ENCODE peak calls at places on chromosomes 1 and 21, in four cellular contexts. P, T, K and M are unnamed samples. For H3K4me1, the result is how much of the 10 kb centered on the place peaks cover.

GRCh38 chr1:208036177-208036808 is 125.4 kb upstream of the CD34 start:
- DNase-seq in P (peak), T (peak), K (peak), M (no peak)

GRCh38 chr1:237562247-237562823 is 328.4 kb downstream of the ZP4 start:
- DNase-seq in P (peak), T (no peak), K (peak), M (peak)

GRCh38 chr1:153364181-153364580 is 6.5 kb downstream of the S100A9 start:
- DNase-seq in P (no peak), T (no peak), K (no peak), M (no peak)

GRCh38 chr1:3553166-3553939 is 58.0 kb downstream of the MEGF6 start:
- DNase-seq in P (no peak), T (no peak), K (no peak), M (no peak)

GRCh38 chr21:27365394-27365793 is 398.5 kb upstream of the ADAMTS5 start:
- DNase-seq in P (no peak), T (no peak), K (no peak), M (no peak)

GRCh38 chr1:90045853-90046563 is 51.1 kb downstream of the ZNF326 start:
- DNase-seq in P (peak), T (peak), K (peak), M (peak)

GRCh38 chr21:36171327-36171726 is 14.7 kb downstream of the DOP1B start:
- DNase-seq in P (no peak), T (no peak), K (no peak), M (no peak)

GRCh38 chr1:172167801-172168596 is 252.5 kb upstream of the C1orf105 start:
- DNase-seq in P (no peak), T (no peak), K (no peak), M (no peak)

GRCh38 chr1:47786301-47786700 is 210.9 kb downstream of the TRABD2B start:
- DNase-seq in P (no peak), T (no peak), K (no peak), M (no peak)

GRCh38 chr1:147808025-147808424 is 47.6 kb upstream of the GJA5 start:
- DNase-seq in P (peak), T (no peak), K (no peak), M (no peak)

GRCh38 chr1:26541816-26542711 is 12.5 kb downstream of the RPS6KA1 start:
- DNase-seq in P (peak), T (no peak), K (peak), M (no peak)

GRCh38 chr1:31726715-31727114 is 22.9 kb upstream of the COL16A1 start:
- DNase-seq in P (no peak), T (no peak), K (no peak), M (no peak)

GRCh38 chr1:53153752-53154151 is 11.3 kb upstream of the SLC1A7 start:
- DNase-seq in P (no peak), T (no peak), K (no peak), M (no peak)

GRCh38 chr1:83901547-83902155 is 97.3 kb downstream of the TTLL7 start:
- DNase-seq in P (peak), T (no peak), K (peak), M (peak)

GRCh38 chr1:36349839-36350238 is 26.4 kb upstream of the EVA1B start:
- DNase-seq in P (no peak), T (no peak), K (no peak), M (no peak)

GRCh38 chr1:34929853-34930701 is 627 bp upstream of the DLGAP3 start:
- DNase-seq in P (no peak), T (no peak), K (no peak), M (no peak)

GRCh38 chr1:1352784-1353388 is 3.7 kb upstream of the DVL1 start:
- DNase-seq in P (no peak), T (no peak), K (no peak), M (no peak)

GRCh38 chr1:246703581-246703980 is 20.6 kb upstream of the SCCPDH start:
- DNase-seq in P (no peak), T (no peak), K (no peak), M (no peak)

GRCh38 chr21:34649400-34649799 is 19.4 kb upstream of the CLIC6 start:
- DNase-seq in P (no peak), T (no peak), K (no peak), M (no peak)

GRCh38 chr1:58477390-58477789 is 69.1 kb downstream of the OMA1 start:
- DNase-seq in P (no peak), T (no peak), K (no peak), M (no peak)

GRCh38 chr1:48611841-48612240 is 139.8 kb upstream of the SPATA6 start:
- DNase-seq in P (no peak), T (no peak), K (no peak), M (no peak)

GRCh38 chr1:156508205-156508954 is 7.8 kb upstream of the MEF2D start:
- DNase-seq in P (no peak), T (no peak), K (peak), M (no peak)

GRCh38 chr21:34824314-34824713 is 155.5 kb downstream of the CLIC6 start:
- DNase-seq in P (no peak), T (no peak), K (no peak), M (no peak)

GRCh38 chr1:28668956-28669719 is 554 bp downstream of the GMEB1 start:
- DNase-seq in P (peak), T (peak), K (peak), M (no peak)

GRCh38 chr21:44392916-44393315 is 39.5 kb downstream of the TRPM2 start:
- DNase-seq in P (no peak), T (no peak), K (no peak), M (no peak)

DNA sequence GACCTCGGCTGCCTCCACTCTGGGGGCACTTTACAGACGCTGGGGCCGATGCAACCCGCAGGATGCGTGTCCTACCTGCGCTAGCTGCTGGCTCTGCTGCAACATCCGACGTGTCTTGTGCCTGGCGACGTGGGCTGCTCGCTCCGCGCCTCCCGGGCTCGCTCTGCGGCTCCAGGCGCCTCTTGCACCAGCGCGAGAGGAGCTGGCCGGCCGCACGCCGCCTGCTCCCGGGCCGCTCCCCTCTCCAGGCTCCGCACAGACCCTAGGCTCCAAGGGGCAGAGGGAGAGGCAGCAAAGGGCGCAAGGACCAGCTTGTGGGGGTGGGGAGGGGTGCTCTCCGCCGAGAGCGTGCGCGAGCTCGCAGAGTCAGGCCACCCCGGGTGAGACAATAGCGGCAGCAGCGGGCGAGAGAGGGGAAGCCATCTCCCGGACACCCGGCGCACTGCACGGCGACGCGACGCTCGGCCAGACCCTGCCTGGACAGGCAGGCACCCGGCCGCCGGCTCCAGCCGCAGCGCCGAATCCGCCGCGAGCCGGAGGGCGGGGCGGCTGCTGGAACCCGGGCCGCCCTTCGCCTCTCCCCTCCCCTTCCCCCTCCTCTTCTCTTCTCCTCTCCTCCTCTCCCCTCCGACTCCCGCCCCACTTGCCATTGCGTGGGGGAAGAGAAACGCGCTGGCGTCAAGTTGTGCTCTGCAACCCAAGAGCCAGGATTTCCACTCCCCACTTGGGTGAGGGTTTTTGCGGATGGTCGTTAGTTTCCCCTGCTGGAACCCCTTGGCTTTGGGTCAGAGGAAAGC is at the start of gene PIK3C2B:
- DNase-seq in P (peak), T (peak), K (peak), M (no peak)
- TF ChIP-seq REST in P (no peak), T (no peak), K (peak), M (no peak)

GRCh38 chr1:46684670-46685069 is 13.0 kb downstream of the TEX38 start:
- DNase-seq in P (no peak), T (no peak), K (no peak), M (no peak)

GRCh38 chr1:46679789-46680573 is 8.3 kb downstream of the TEX38 start:
- DNase-seq in P (no peak), T (no peak), K (no peak), M (no peak)

GRCh38 chr1:46681333-46682034 is 9.8 kb downstream of the TEX38 start:
- DNase-seq in P (no peak), T (no peak), K (no peak), M (no peak)

GRCh38 chr1:46686255-46686654 is 14.6 kb downstream of the TEX38 start:
- DNase-seq in P (no peak), T (no peak), K (no peak), M (no peak)

GRCh38 chr1:46682064-46682463 is 10.4 kb downstream of the TEX38 start:
- DNase-seq in P (no peak), T (no peak), K (no peak), M (no peak)
- H3K4me1 ChIP-seq in P (under half), T (under half), K (under half), M (under half)

DNA sequence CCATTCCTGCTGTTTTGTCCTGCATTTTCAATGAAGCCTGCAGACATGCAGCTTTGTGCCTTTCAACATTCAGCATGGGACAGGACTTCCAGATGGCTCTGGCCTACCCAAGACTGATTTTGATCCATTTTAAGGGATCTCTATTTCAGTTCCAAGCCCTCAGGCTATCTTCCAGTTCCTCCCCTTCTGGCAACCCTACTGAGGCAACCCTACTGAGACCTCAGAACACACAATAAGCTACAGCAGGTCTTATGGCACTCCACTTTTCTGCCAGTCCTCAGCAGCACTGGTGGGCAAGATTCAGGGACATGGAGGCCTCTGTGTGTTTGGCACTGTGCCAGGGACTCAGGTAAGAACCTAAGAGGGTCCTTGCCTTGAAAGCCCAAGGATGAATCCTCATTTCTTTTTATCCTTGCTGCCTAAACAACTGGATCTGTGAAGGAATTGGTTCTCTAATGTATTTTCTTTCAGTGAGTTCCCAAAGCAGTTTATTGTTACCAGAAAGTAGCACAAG is 50.7 kb downstream of the MAB21L3 start:
- DNase-seq in P (no peak), T (no peak), K (no peak), M (no peak)
- TF ChIP-seq TCF7L2 in P (no peak), T (no peak), K (no peak), M (no peak)

GRCh38 chr1:19013826-19014548 is 57.5 kb upstream of the IFFO2 start:
- DNase-seq in P (peak), T (no peak), K (no peak), M (no peak)
- TF ChIP-seq REST in P (no peak), T (no peak), K (no peak), M (no peak)